ENCODE peak calls at places on chromosomes 7 and 10, in six cellular contexts. One of them, this sample, is unnamed.

GRCh38 chr10:19925064-19925463 is 108.8 kb downstream of the PLXDC2 start:
- DNase-seq in K562: no peak
- DNase-seq in kidney: no peak
- DNase-seq in stomach: no peak
- DNase-seq in heart left ventricle: no peak
- DNase-seq in AG04450: no peak
- DNase-seq in this sample: no peak

GRCh38 chr7:47730135-47730534 is 148.2 kb upstream of the TNS3 start:
- DNase-seq in K562: no peak
- DNase-seq in kidney: no peak
- DNase-seq in stomach: peak
- DNase-seq in heart left ventricle: no peak
- DNase-seq in AG04450: no peak
- DNase-seq in this sample: no peak

GRCh38 chr10:77400041-77400440 is 237.6 kb downstream of the KCNMA1 start:
- DNase-seq in K562: no peak
- DNase-seq in kidney: no peak
- DNase-seq in stomach: no peak
- DNase-seq in heart left ventricle: no peak
- DNase-seq in AG04450: no peak
- DNase-seq in this sample: no peak

GRCh38 chr7:23654508-23654907 is 25.5 kb upstream of the FAM221A start:
- DNase-seq in K562: peak
- DNase-seq in kidney: no peak
- DNase-seq in stomach: peak
- DNase-seq in heart left ventricle: no peak
- DNase-seq in AG04450: no peak
- DNase-seq in this sample: no peak

GRCh38 chr7:155371331-155371883 is 73.7 kb downstream of the INSIG1 start:
- DNase-seq in K562: no peak
- DNase-seq in kidney: peak
- DNase-seq in stomach: no peak
- DNase-seq in heart left ventricle: no peak
- DNase-seq in AG04450: no peak
- DNase-seq in this sample: peak

GRCh38 chr7:84904561-84904960 is 282.3 kb downstream of the SEMA3D start:
- DNase-seq in K562: no peak
- DNase-seq in kidney: no peak
- DNase-seq in stomach: no peak
- DNase-seq in heart left ventricle: no peak
- DNase-seq in AG04450: no peak
- DNase-seq in this sample: no peak

GRCh38 chr7:142482899-142483658 is 225.2 kb upstream of the PRSS58 start:
- DNase-seq in K562: peak
- DNase-seq in kidney: no peak
- DNase-seq in stomach: peak
- DNase-seq in heart left ventricle: no peak
- DNase-seq in AG04450: no peak
- DNase-seq in this sample: no peak

GRCh38 chr10:74910604-74911355 is 84.4 kb downstream of the KAT6B start:
- DNase-seq in K562: no peak
- DNase-seq in kidney: no peak
- DNase-seq in stomach: no peak
- DNase-seq in heart left ventricle: no peak
- DNase-seq in AG04450: peak
- DNase-seq in this sample: no peak

GRCh38 chr7:102421706-102422105 is 11.7 kb upstream of the ORAI2 start:
- DNase-seq in K562: no peak
- DNase-seq in kidney: no peak
- DNase-seq in stomach: no peak
- DNase-seq in heart left ventricle: no peak
- DNase-seq in AG04450: no peak
- DNase-seq in this sample: no peak

GRCh38 chr7:87886875-87887274 is 10.6 kb downstream of the DBF4 start:
- DNase-seq in K562: no peak
- DNase-seq in kidney: no peak
- DNase-seq in stomach: no peak
- DNase-seq in heart left ventricle: no peak
- DNase-seq in AG04450: peak
- DNase-seq in this sample: no peak

GRCh38 chr10:32065871-32066270 is 9.6 kb upstream of the KIF5B start:
- DNase-seq in K562: no peak
- DNase-seq in kidney: no peak
- DNase-seq in stomach: no peak
- DNase-seq in heart left ventricle: no peak
- DNase-seq in AG04450: no peak
- DNase-seq in this sample: no peak

GRCh38 chr7:128157906-128158305 is 83.2 kb upstream of the LEP start:
- DNase-seq in K562: no peak
- DNase-seq in kidney: no peak
- DNase-seq in stomach: no peak
- DNase-seq in heart left ventricle: no peak
- DNase-seq in AG04450: no peak
- DNase-seq in this sample: no peak

GRCh38 chr10:51389415-51390342 is 309.7 kb downstream of the CSTF2T start:
- DNase-seq in K562: peak
- DNase-seq in kidney: no peak
- DNase-seq in stomach: peak
- DNase-seq in heart left ventricle: peak
- DNase-seq in AG04450: peak
- DNase-seq in this sample: no peak

GRCh38 chr10:11131112-11131639 is 113.5 kb downstream of the CELF2 start:
- DNase-seq in K562: no peak
- DNase-seq in kidney: no peak
- DNase-seq in stomach: no peak
- DNase-seq in heart left ventricle: no peak
- DNase-seq in AG04450: no peak
- DNase-seq in this sample: no peak

GRCh38 chr7:157464971-157465481 is 128.2 kb downstream of the DNAJB6 start:
- DNase-seq in K562: no peak
- DNase-seq in kidney: no peak
- DNase-seq in stomach: peak
- DNase-seq in heart left ventricle: no peak
- DNase-seq in AG04450: no peak
- DNase-seq in this sample: peak

GRCh38 chr10:103802081-103802480 is 53.3 kb downstream of the SH3PXD2A start:
- DNase-seq in K562: no peak
- DNase-seq in kidney: no peak
- DNase-seq in stomach: no peak
- DNase-seq in heart left ventricle: no peak
- DNase-seq in AG04450: no peak
- DNase-seq in this sample: no peak

GRCh38 chr7:108284349-108285017 is 154.3 kb upstream of the LAMB4 start:
- DNase-seq in K562: no peak
- DNase-seq in kidney: no peak
- DNase-seq in stomach: no peak
- DNase-seq in heart left ventricle: no peak
- DNase-seq in AG04450: no peak
- DNase-seq in this sample: no peak

GRCh38 chr7:30141405-30142045 is 6.7 kb downstream of the MTURN start:
- DNase-seq in K562: no peak
- DNase-seq in kidney: no peak
- DNase-seq in stomach: no peak
- DNase-seq in heart left ventricle: no peak
- DNase-seq in AG04450: no peak
- DNase-seq in this sample: no peak

GRCh38 chr10:61688551-61689308 is 26.0 kb downstream of the CABCOCO1 start:
- DNase-seq in K562: no peak
- DNase-seq in kidney: no peak
- DNase-seq in stomach: no peak
- DNase-seq in heart left ventricle: no peak
- DNase-seq in AG04450: no peak
- DNase-seq in this sample: no peak

GRCh38 chr10:79390057-79390456 is 42.8 kb downstream of the PPIF start:
- DNase-seq in K562: no peak
- DNase-seq in kidney: no peak
- DNase-seq in stomach: no peak
- DNase-seq in heart left ventricle: no peak
- DNase-seq in AG04450: no peak
- DNase-seq in this sample: no peak

GRCh38 chr10:79392020-79392398 is 44.7 kb downstream of the PPIF start:
- DNase-seq in K562: no peak
- DNase-seq in kidney: peak
- DNase-seq in stomach: peak
- DNase-seq in heart left ventricle: peak
- DNase-seq in AG04450: no peak
- DNase-seq in this sample: peak

GRCh38 chr10:79390551-79391229 is 43.4 kb downstream of the PPIF start:
- DNase-seq in K562: peak
- DNase-seq in kidney: peak
- DNase-seq in stomach: peak
- DNase-seq in heart left ventricle: peak
- DNase-seq in AG04450: no peak
- DNase-seq in this sample: peak

GRCh38 chr10:79392506-79393176 is 45.4 kb downstream of the PPIF start:
- DNase-seq in K562: no peak
- DNase-seq in kidney: peak
- DNase-seq in stomach: peak
- DNase-seq in heart left ventricle: no peak
- DNase-seq in AG04450: no peak
- DNase-seq in this sample: peak

DNA sequence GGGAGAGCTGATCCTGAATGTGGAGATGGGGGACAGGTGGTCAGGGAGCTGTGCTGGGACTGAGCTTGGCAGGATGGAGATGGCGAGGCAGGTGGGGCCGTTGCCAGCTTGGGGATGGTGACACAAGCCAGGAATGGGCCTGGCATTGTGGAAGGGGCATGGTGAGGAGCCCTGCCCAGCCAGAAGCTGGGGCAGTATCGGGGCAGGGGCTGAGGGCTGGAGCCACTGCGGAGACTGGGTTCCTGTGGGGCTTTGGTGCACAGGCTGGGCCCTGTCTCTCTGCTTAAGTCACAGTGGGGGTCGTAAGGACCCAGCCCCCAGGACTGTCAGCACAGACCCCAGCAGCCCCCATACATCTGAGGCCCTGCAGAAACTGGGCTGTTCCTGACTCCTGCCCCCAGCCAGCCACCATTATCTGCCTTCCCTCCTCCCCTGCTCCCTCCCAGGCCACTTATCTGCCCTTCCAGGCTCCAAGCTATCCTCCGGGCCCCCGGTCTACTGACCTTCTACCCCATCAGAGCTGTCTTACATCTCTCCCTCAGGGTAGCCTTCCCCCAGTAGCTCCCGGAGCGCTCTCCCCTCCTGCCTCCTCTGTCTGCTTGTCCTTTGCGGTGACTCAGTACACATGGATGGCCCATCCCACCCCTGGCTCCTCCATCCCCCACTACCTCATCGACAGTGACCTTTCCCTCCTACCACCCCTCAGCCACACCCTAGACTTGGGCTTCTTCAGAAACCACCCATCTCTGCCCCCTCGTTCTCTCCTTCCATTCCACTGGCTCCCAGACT is 44.2 kb downstream of the PPIF start:
- DNase-seq in K562: peak
- DNase-seq in kidney: peak
- DNase-seq in stomach: peak
- DNase-seq in heart left ventricle: peak
- DNase-seq in AG04450: no peak
- DNase-seq in this sample: peak
- H3K27ac ChIP-seq in K562: peak
- H3K27ac ChIP-seq in kidney: no peak
- H3K27ac ChIP-seq in stomach: peak
- H3K27ac ChIP-seq in heart left ventricle: no peak
- H3K27ac ChIP-seq in AG04450: peak
- H3K27ac ChIP-seq in this sample: no peak

DNA sequence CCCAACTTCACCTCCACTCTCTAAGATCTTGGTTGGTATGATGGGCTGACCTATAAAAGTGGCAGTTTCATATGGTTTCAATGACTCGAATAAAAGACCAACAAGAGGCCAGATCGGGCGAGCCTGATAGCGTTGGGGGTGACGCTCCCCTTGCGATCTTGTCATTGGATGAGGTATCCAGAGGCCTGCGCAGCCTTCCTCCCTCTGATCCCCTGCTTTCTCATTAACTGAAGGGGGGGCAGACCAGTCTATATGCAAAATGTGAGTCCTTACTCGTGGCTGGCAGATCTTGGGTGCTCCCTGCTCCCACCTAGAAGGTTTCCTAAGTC is 937 bp upstream of the COBL start:
- DNase-seq in K562: no peak
- DNase-seq in kidney: no peak
- DNase-seq in stomach: no peak
- DNase-seq in heart left ventricle: no peak
- DNase-seq in AG04450: no peak
- DNase-seq in this sample: no peak
- H3K4me3 ChIP-seq in K562: no peak
- H3K4me3 ChIP-seq in kidney: peak
- H3K4me3 ChIP-seq in stomach: peak
- H3K4me3 ChIP-seq in heart left ventricle: peak
- H3K4me3 ChIP-seq in AG04450: no peak
- H3K4me3 ChIP-seq in this sample: peak

GRCh38 chr7:106032295-106032694 is 69.2 kb downstream of the CDHR3 start:
- DNase-seq in K562: no peak
- DNase-seq in kidney: no peak
- DNase-seq in stomach: no peak
- DNase-seq in heart left ventricle: no peak
- DNase-seq in AG04450: no peak
- DNase-seq in this sample: no peak

GRCh38 chr7:106031271-106032029 is 68.4 kb downstream of the CDHR3 start:
- DNase-seq in K562: no peak
- DNase-seq in kidney: no peak
- DNase-seq in stomach: no peak
- DNase-seq in heart left ventricle: no peak
- DNase-seq in AG04450: no peak
- DNase-seq in this sample: no peak

GRCh38 chr7:106029448-106029847 is 66.4 kb downstream of the CDHR3 start:
- DNase-seq in K562: no peak
- DNase-seq in kidney: no peak
- DNase-seq in stomach: no peak
- DNase-seq in heart left ventricle: no peak
- DNase-seq in AG04450: no peak
- DNase-seq in this sample: no peak

GRCh38 chr7:106033735-106034134 is 70.7 kb downstream of the CDHR3 start:
- DNase-seq in K562: no peak
- DNase-seq in kidney: no peak
- DNase-seq in stomach: no peak
- DNase-seq in heart left ventricle: no peak
- DNase-seq in AG04450: no peak
- DNase-seq in this sample: no peak

GRCh38 chr7:106029941-106030340 is 66.9 kb downstream of the CDHR3 start:
- DNase-seq in K562: no peak
- DNase-seq in kidney: no peak
- DNase-seq in stomach: no peak
- DNase-seq in heart left ventricle: no peak
- DNase-seq in AG04450: no peak
- DNase-seq in this sample: no peak
- TF ChIP-seq CTCF in K562: peak
- TF ChIP-seq CTCF in kidney: no peak
- TF ChIP-seq CTCF in stomach: no peak
- TF ChIP-seq CTCF in heart left ventricle: no peak
- TF ChIP-seq CTCF in AG04450: no peak
- TF ChIP-seq CTCF in this sample: no peak

GRCh38 chr10:80000541-80000940 is 51.6 kb upstream of the SFTPD start:
- DNase-seq in K562: no peak
- DNase-seq in kidney: no peak
- DNase-seq in stomach: no peak
- DNase-seq in heart left ventricle: no peak
- DNase-seq in AG04450: no peak
- DNase-seq in this sample: no peak

GRCh38 chr10:79995979-79996629 is 47.2 kb upstream of the SFTPD start:
- DNase-seq in K562: no peak
- DNase-seq in kidney: no peak
- DNase-seq in stomach: no peak
- DNase-seq in heart left ventricle: no peak
- DNase-seq in AG04450: no peak
- DNase-seq in this sample: no peak

GRCh38 chr10:79994556-79994955 is 45.7 kb upstream of the SFTPD start:
- DNase-seq in K562: no peak
- DNase-seq in kidney: no peak
- DNase-seq in stomach: no peak
- DNase-seq in heart left ventricle: no peak
- DNase-seq in AG04450: no peak
- DNase-seq in this sample: no peak
- H3K27ac ChIP-seq in K562: no peak
- H3K27ac ChIP-seq in kidney: no peak
- H3K27ac ChIP-seq in stomach: no peak
- H3K27ac ChIP-seq in heart left ventricle: no peak
- H3K27ac ChIP-seq in AG04450: no peak
- H3K27ac ChIP-seq in this sample: no peak